ENCODE peak calls at places on chromosomes 7 and 10, in eight cellular contexts. C is AG08396; K is substantia nigra; I is HEK293T; D is DMS153; B is NCI-H1105; T is testis; M is activated CD4-positive, alpha-beta memory T cell treated with anti-CD3 and anti-CD28 coated beads for 36 hours. J is an unnamed sample.

GRCh38 chr10:6689036-6689435 is 109.0 kb upstream of the PRKCQ start:
- DNase-seq in D (no peak), K (no peak), C (no peak), B (no peak), I (no peak), T (no peak), M (no peak), J (no peak)

GRCh38 chr10:116014859-116015258 is 258.1 kb downstream of the GFRA1 start:
- DNase-seq in T (no peak), C (no peak), I (no peak), K (no peak), B (no peak), D (no peak), M (no peak), J (no peak)

GRCh38 chr10:28471705-28472050 is 61.2 kb upstream of the WAC start:
- DNase-seq in B (no peak), K (no peak), T (no peak), D (no peak), C (no peak), I (no peak), M (no peak), J (no peak)

GRCh38 chr7:123367508-123368122 is 166.8 kb downstream of the IQUB start:
- DNase-seq in D (no peak), M (peak), C (peak), I (peak), K (no peak), T (peak), B (no peak), J (no peak)

GRCh38 chr10:78336402-78336791 is 302.7 kb downstream of the RPS24 start:
- DNase-seq in B (no peak), M (no peak), K (no peak), D (no peak), I (no peak), T (no peak), C (peak), J (no peak)

GRCh38 chr10:24869354-24870016 is 82.9 kb downstream of the PRTFDC1 start:
- DNase-seq in K (no peak), C (no peak), B (no peak), M (no peak), D (no peak), T (no peak), I (no peak), J (no peak)

GRCh38 chr7:69208848-69209247 is 389.4 kb upstream of the AUTS2 start:
- DNase-seq in D (no peak), M (no peak), C (no peak), I (no peak), T (no peak), B (no peak), K (no peak), J (no peak)

GRCh38 chr10:120598377-120598776 is 141.3 kb downstream of the PLPP4 start:
- DNase-seq in M (no peak), K (no peak), D (no peak), I (no peak), C (no peak), B (no peak), T (no peak), J (no peak)

GRCh38 chr7:44063894-44064651 is 1.3 kb downstream of the PGAM2 start:
- DNase-seq in I (no peak), M (no peak), K (no peak), B (no peak), T (no peak), C (no peak), D (no peak), J (no peak)

GRCh38 chr10:72061491-72061890 is 26.9 kb downstream of the SPOCK2 start:
- DNase-seq in M (no peak), C (no peak), K (no peak), I (no peak), T (no peak), D (no peak), B (no peak), J (no peak)

GRCh38 chr10:107913317-107914294 is 749.1 kb upstream of the SORCS1 start:
- DNase-seq in T (no peak), I (no peak), K (no peak), D (no peak), C (no peak), M (no peak), B (no peak), J (no peak)

GRCh38 chr10:110206988-110207804 is at the start of gene MXI1:
- DNase-seq in I (peak), D (peak), M (peak), K (peak), T (peak), B (no peak), C (peak), J (peak)

J was measured in activated CD8-positive, alpha-beta memory T cell treated with anti-CD3 and anti-CD28 coated beads, Interleukin-2, amount 10 ng/mL, durations not matched to agents 7 days and 5 days.